ENCODE peak calls at places on chromosomes 6 and 20, in seven cellular contexts. X, M, B, O, Z, T and W are unnamed samples.

GRCh38 chr20:8433286-8433685 is 301.2 kb downstream of the PLCB1 start:
- DNase-seq in X (no peak), O (no peak), Z (no peak), T (no peak), M (no peak), B (no peak), W (no peak)

GRCh38 chr6:106258726-106259125 is 66.8 kb downstream of the ATG5 start:
- DNase-seq in T (no peak), Z (no peak), O (no peak), X (no peak), M (no peak), B (no peak), W (no peak)

GRCh38 chr6:11903645-11904044 is 108.5 kb upstream of the HIVEP1 start:
- DNase-seq in Z (no peak), M (no peak), X (no peak), O (no peak), B (no peak), T (no peak), W (no peak)

GRCh38 chr6:10535198-10535597 is 14.0 kb downstream of the GCNT2 start:
- DNase-seq in X (no peak), M (no peak), B (no peak), O (no peak), T (no peak), Z (no peak), W (no peak)

GRCh38 chr6:111925296-111925695 is 52.0 kb upstream of the FYN start:
- DNase-seq in X (no peak), B (no peak), M (no peak), Z (peak; percentile 78), O (no peak), T (peak; percentile 82), W (peak; percentile 4)

GRCh38 chr6:88377976-88378580 is 211.9 kb upstream of the CNR1 start:
- DNase-seq in M (no peak), T (no peak), B (no peak), O (no peak), X (no peak), Z (no peak), W (no peak)

GRCh38 chr6:26327450-26328264 is 37.3 kb upstream of the BTN3A2 start:
- DNase-seq in X (no peak), B (peak; percentile 28), O (no peak), T (peak; percentile 81), Z (peak; percentile 93), M (no peak), W (no peak)

GRCh38 chr20:58109126-58109880 is 119.2 kb downstream of the ANKRD60 start:
- DNase-seq in M (peak; percentile 18), X (no peak), Z (peak; percentile 73), T (peak; percentile 49), O (no peak), B (no peak), W (no peak)

GRCh38 chr6:111356551-111356950 is 126.5 kb downstream of the REV3L start:
- DNase-seq in T (no peak), O (no peak), B (no peak), M (no peak), Z (no peak), X (no peak), W (no peak)

GRCh38 chr6:35053701-35054100 is 87.4 kb downstream of the TCP11 start:
- DNase-seq in M (peak; percentile 43), B (no peak), Z (no peak), X (no peak), O (peak; percentile 22), T (no peak), W (no peak)

GRCh38 chr6:36343109-36343508 is 6.4 kb upstream of the BNIP5 start:
- DNase-seq in X (peak; percentile 20), M (no peak), O (no peak), T (no peak), B (no peak), Z (no peak), W (no peak)

GRCh38 chr6:169045486-169045885 is 208.2 kb downstream of the THBS2 start:
- DNase-seq in T (no peak), O (no peak), B (no peak), Z (no peak), M (no peak), X (peak; percentile 14), W (no peak)

GRCh38 chr6:166514196-166514595 is 72.3 kb downstream of the RAMACL start:
- DNase-seq in X (no peak), O (no peak), T (peak; percentile 4), M (no peak), B (no peak), Z (no peak), W (no peak)
- TF ChIP-seq CTCF in X (no peak), O (no peak), T (peak; percentile 18), M (no peak), B (no peak), Z (no peak), W (no peak)

DNA sequence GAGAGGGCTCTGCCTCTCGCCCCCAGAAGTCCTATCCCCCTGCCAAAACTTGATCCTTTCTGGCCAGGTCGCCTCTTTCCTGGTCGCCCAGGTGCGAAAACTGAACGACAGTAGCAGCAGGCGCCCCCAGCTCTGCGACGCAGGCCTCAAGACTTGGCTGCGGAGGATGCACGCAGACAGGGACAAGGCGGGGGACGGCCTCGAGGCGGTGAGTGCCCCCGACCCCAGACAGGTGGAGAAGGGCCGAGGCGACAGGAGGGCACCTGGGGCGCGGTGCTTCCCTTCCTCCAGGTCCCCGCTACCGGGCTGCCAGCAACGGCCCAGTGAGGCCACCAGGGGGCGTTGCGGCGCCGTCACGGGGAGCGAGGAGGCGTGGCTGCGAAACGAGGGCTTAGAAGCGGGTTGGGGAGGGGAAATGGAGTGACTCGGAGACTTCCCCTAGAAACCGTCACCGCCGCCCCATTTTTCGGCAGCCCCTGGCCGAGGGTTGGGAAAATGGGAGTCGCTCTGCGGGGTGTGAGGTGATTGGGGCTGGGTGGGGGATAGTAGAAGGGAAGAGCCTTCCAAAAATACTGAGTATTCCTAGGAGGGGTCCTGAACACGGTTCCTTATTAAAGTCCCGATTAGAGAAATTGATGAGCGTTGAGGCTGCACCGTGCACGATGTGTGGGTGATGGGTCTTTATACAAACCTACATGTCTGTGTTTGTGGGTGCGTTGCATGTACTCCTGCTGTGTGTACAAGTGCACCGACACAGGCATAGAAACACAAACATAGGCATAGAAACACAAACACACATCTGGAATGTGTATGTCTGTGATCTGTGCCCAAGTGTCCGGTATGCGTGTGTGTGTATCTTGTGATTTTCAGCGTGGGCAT is 44.6 kb downstream of the ARHGAP40 start:
- DNase-seq in T (peak; percentile 50), O (peak; percentile 68), M (peak; percentile 81), X (peak; percentile 67), B (peak; percentile 81), Z (peak; percentile 66), W (peak; percentile 16)
- H3K4me3 ChIP-seq in T (no peak overlapping the region), O (no peak overlapping the region), M (peak overlapping the region; percentile 22), X (peak overlapping the region; percentile 15), B (no peak overlapping the region), Z (no peak overlapping the region), W (no peak overlapping the region)

GRCh38 chr6:63883597-63883996 is 248.0 kb downstream of the PHF3 start:
- DNase-seq in Z (no peak), T (no peak), B (no peak), X (no peak), M (no peak), O (no peak), W (no peak)

GRCh38 chr6:63887011-63887751 is 251.6 kb downstream of the PHF3 start:
- DNase-seq in X (no peak), B (no peak), M (no peak), Z (no peak), T (no peak), O (no peak), W (no peak)

GRCh38 chr6:63881791-63882190 is 246.2 kb downstream of the PHF3 start:
- DNase-seq in T (no peak), M (no peak), O (no peak), Z (no peak), X (no peak), B (no peak), W (no peak)

DNA sequence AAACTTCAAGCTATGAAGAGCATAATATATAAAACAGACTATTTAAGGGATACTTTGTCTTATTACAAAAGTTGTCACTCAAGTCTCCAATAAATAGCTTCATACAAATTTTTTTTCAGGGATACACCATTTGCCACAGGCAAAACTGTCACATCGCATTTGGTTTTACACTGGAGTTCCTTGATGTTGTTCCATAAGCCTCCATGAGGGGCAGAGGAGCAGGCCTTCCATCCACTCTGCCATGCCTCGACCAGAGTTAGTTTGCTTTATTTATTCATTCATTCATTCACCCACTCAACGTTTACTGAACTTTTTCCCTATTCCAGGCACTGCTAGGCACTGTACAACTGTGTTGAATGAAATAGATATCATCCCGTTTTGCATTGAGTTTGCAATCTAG is 246.6 kb downstream of the PHF3 start:
- DNase-seq in M (no peak), B (no peak), O (no peak), Z (no peak), T (no peak), X (no peak), W (no peak)
- TF ChIP-seq CTCF in M (no peak), B (no peak), O (no peak), Z (peak; percentile 33), T (no peak), X (no peak), W (peak; percentile 23)

DNA sequence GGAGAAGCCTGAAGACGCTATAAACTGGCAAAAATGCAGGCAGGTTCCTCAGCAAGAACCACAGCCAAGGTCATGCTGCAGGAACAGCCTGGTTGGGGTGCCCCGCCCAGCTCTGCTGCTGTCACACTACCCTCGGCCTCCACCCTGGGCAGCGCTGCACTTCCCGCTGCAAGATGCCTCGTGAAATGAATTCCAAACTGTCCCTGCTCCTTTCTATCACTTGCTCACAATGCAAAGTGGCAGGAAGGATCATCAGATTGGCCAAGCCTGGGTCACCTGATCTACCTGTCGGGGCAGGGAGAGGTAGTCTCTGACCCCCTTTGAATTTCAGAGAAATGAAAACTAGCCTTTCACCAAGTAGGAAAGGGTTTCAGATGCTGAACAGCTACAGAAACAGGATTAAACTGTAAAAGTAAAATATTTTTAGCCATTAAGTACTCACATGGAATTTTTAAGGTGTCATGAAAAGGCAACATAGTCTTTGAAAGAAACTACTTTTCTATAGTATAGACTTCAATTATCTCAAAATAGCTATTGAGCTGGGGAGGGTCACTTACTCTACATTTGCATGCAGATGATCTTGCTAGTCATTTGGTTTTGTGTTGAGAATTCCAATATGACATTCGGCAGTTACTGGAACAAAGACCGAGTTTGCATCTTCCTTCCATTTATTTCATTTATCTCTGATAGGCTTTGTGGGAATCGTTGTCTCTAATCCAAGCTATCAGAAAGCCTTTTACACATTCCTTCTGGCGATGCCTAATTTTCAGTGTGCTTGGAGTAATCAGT is 236.5 kb upstream of the ASCC3 start:
- DNase-seq in T (no peak), O (no peak), B (peak; percentile 70), M (no peak), X (peak; percentile 4), Z (no peak), W (no peak)
- H3K4me3 ChIP-seq in T (no peak overlapping the region), O (no peak overlapping the region), B (no peak overlapping the region), M (no peak overlapping the region), X (no peak overlapping the region), Z (no peak overlapping the region), W (no peak overlapping the region)

GRCh38 chr6:53797304-53797703 is 2.5 kb downstream of the LRRC1 start:
- DNase-seq in T (no peak), X (no peak), M (no peak), O (no peak), B (no peak), Z (no peak), W (no peak)
- TF ChIP-seq CTCF in T (no peak), X (no peak), M (no peak), O (no peak), B (no peak), Z (no peak), W (no peak)

GRCh38 chr6:3226422-3227362 is 761 bp downstream of the TUBB2B start:
- DNase-seq in B (no peak), Z (no peak), X (no peak), M (no peak), O (peak; percentile 34), T (no peak), W (no peak)
- H3K4me3 ChIP-seq in B (peak overlapping the region; percentile 2), Z (peak overlapping the region; percentile 32), X (peak overlapping the region; percentile 19), M (peak overlapping the region; percentile 48), O (peak overlapping the region; percentile 9), T (peak overlapping the region; percentile 42), W (peak overlapping the region; percentile 47)